ENCODE peak calls at places on chromosome 19, in seven cellular contexts. One of them, this sample, is unnamed.

GRCh38 chr19:51576850-51577249 is 5.8 kb downstream of the ZNF175 start:
- DNase-seq in psoas muscle: no peak
- DNase-seq in mesendoderm: no peak
- DNase-seq in mucosa of descending colon: no peak
- DNase-seq in neural progenitor cell: no peak
- DNase-seq in heart right ventricle: no peak
- DNase-seq in cardiac muscle cell: no peak
- DNase-seq in this sample: no peak

GRCh38 chr19:50890422-50891252 is 17.4 kb downstream of the KLK2 start:
- DNase-seq in mesendoderm: no peak
- DNase-seq in psoas muscle: no peak
- DNase-seq in heart right ventricle: no peak
- DNase-seq in mucosa of descending colon: no peak
- DNase-seq in neural progenitor cell: no peak
- DNase-seq in cardiac muscle cell: no peak
- DNase-seq in this sample: no peak

GRCh38 chr19:48632692-48633147 is 4.5 kb downstream of the DBP start:
- DNase-seq in mucosa of descending colon: no peak
- DNase-seq in neural progenitor cell: no peak
- DNase-seq in heart right ventricle: no peak
- DNase-seq in psoas muscle: no peak
- DNase-seq in cardiac muscle cell: no peak
- DNase-seq in mesendoderm: no peak
- DNase-seq in this sample: no peak

GRCh38 chr19:56476671-56477428 is at the start of gene ZNF667:
- DNase-seq in heart right ventricle: peak; percentile 13
- DNase-seq in psoas muscle: no peak
- DNase-seq in cardiac muscle cell: peak; percentile 24
- DNase-seq in mesendoderm: peak; percentile 52
- DNase-seq in mucosa of descending colon: peak; percentile 22
- DNase-seq in neural progenitor cell: peak; percentile 7
- DNase-seq in this sample: no peak

GRCh38 chr19:7507884-7508283 is 8.0 kb upstream of the ZNF358 start:
- DNase-seq in mucosa of descending colon: peak; percentile 88
- DNase-seq in psoas muscle: peak; percentile 83
- DNase-seq in neural progenitor cell: peak; percentile 73
- DNase-seq in mesendoderm: peak; percentile 85
- DNase-seq in heart right ventricle: no peak
- DNase-seq in cardiac muscle cell: no peak
- DNase-seq in this sample: peak; percentile 79

GRCh38 chr19:7848779-7849457 is 18.9 kb downstream of the EVI5L start:
- DNase-seq in psoas muscle: no peak
- DNase-seq in mucosa of descending colon: no peak
- DNase-seq in cardiac muscle cell: no peak
- DNase-seq in mesendoderm: no peak
- DNase-seq in neural progenitor cell: no peak
- DNase-seq in heart right ventricle: no peak
- DNase-seq in this sample: no peak

GRCh38 chr19:42422092-42422575 is 5.1 kb downstream of the LIPE start:
- DNase-seq in cardiac muscle cell: no peak
- DNase-seq in mucosa of descending colon: no peak
- DNase-seq in heart right ventricle: peak; percentile 60
- DNase-seq in psoas muscle: no peak
- DNase-seq in neural progenitor cell: no peak
- DNase-seq in mesendoderm: no peak
- DNase-seq in this sample: no peak

GRCh38 chr19:41901707-41902360 is 18.9 kb downstream of the ARHGEF1 start:
- DNase-seq in mesendoderm: no peak
- DNase-seq in mucosa of descending colon: no peak
- DNase-seq in neural progenitor cell: no peak
- DNase-seq in heart right ventricle: no peak
- DNase-seq in cardiac muscle cell: no peak
- DNase-seq in psoas muscle: no peak
- DNase-seq in this sample: no peak

GRCh38 chr19:7970716-7971448 is 27.4 kb upstream of the TIMM44 start:
- DNase-seq in cardiac muscle cell: peak; percentile 71
- DNase-seq in mucosa of descending colon: no peak
- DNase-seq in psoas muscle: no peak
- DNase-seq in mesendoderm: peak; percentile 83
- DNase-seq in neural progenitor cell: peak; percentile 86
- DNase-seq in heart right ventricle: no peak
- DNase-seq in this sample: no peak

GRCh38 chr19:50817941-50818858 is 5.4 kb downstream of the KLK1 start:
- DNase-seq in mesendoderm: peak; percentile 82
- DNase-seq in cardiac muscle cell: peak; percentile 81
- DNase-seq in mucosa of descending colon: peak; percentile 93
- DNase-seq in psoas muscle: peak; percentile 29
- DNase-seq in neural progenitor cell: peak; percentile 92
- DNase-seq in heart right ventricle: peak; percentile 19
- DNase-seq in this sample: no peak

GRCh38 chr19:20078696-20079095 is 896 bp downstream of the ZNF90 start:
- DNase-seq in mesendoderm: peak; percentile 55
- DNase-seq in mucosa of descending colon: peak; percentile 58
- DNase-seq in cardiac muscle cell: peak; percentile 59
- DNase-seq in heart right ventricle: peak; percentile 16
- DNase-seq in neural progenitor cell: peak; percentile 55
- DNase-seq in psoas muscle: peak; percentile 27
- DNase-seq in this sample: no peak

GRCh38 chr19:33819875-33820781 is 23.5 kb downstream of the KCTD15 start:
- DNase-seq in cardiac muscle cell: peak; percentile 63
- DNase-seq in psoas muscle: peak; percentile 82
- DNase-seq in heart right ventricle: peak; percentile 86
- DNase-seq in neural progenitor cell: peak; percentile 80
- DNase-seq in mucosa of descending colon: peak; percentile 85
- DNase-seq in mesendoderm: peak; percentile 73
- DNase-seq in this sample: peak; percentile 84

GRCh38 chr19:11821474-11821873 is 7.4 kb downstream of the ZNF440 start:
- DNase-seq in mesendoderm: no peak
- DNase-seq in heart right ventricle: no peak
- DNase-seq in mucosa of descending colon: no peak
- DNase-seq in cardiac muscle cell: no peak
- DNase-seq in neural progenitor cell: no peak
- DNase-seq in psoas muscle: no peak
- DNase-seq in this sample: no peak

GRCh38 chr19:36136975-36137686 is 2.7 kb upstream of the CAPNS1 start:
- DNase-seq in psoas muscle: peak; percentile 53
- DNase-seq in neural progenitor cell: no peak
- DNase-seq in cardiac muscle cell: no peak
- DNase-seq in mucosa of descending colon: peak; percentile 73
- DNase-seq in mesendoderm: peak; percentile 21
- DNase-seq in heart right ventricle: peak; percentile 63
- DNase-seq in this sample: peak; percentile 70

GRCh38 chr19:23409392-23410048 is 14.2 kb upstream of the ZNF91 start:
- DNase-seq in neural progenitor cell: no peak
- DNase-seq in psoas muscle: no peak
- DNase-seq in heart right ventricle: no peak
- DNase-seq in cardiac muscle cell: no peak
- DNase-seq in mesendoderm: no peak
- DNase-seq in mucosa of descending colon: peak; percentile 58
- DNase-seq in this sample: no peak

GRCh38 chr19:4359627-4360000 is 16.3 kb downstream of the MPND start:
- DNase-seq in neural progenitor cell: no peak
- DNase-seq in psoas muscle: no peak
- DNase-seq in mucosa of descending colon: no peak
- DNase-seq in cardiac muscle cell: no peak
- DNase-seq in heart right ventricle: no peak
- DNase-seq in mesendoderm: no peak
- DNase-seq in this sample: no peak

GRCh38 chr19:38044267-38045111 is 137.5 kb downstream of the SIPA1L3 start:
- DNase-seq in psoas muscle: no peak
- DNase-seq in cardiac muscle cell: no peak
- DNase-seq in neural progenitor cell: no peak
- DNase-seq in mucosa of descending colon: no peak
- DNase-seq in heart right ventricle: no peak
- DNase-seq in mesendoderm: peak; percentile 41
- DNase-seq in this sample: no peak

GRCh38 chr19:4326837-4327251 is 11.8 kb downstream of the STAP2 start:
- DNase-seq in heart right ventricle: no peak
- DNase-seq in psoas muscle: no peak
- DNase-seq in neural progenitor cell: peak; percentile 85
- DNase-seq in mesendoderm: peak; percentile 76
- DNase-seq in mucosa of descending colon: no peak
- DNase-seq in cardiac muscle cell: peak; percentile 52
- DNase-seq in this sample: no peak

GRCh38 chr19:38735257-38735686 is 9.0 kb downstream of the CAPN12 start:
- DNase-seq in heart right ventricle: peak; percentile 17
- DNase-seq in psoas muscle: no peak
- DNase-seq in mesendoderm: peak; percentile 82
- DNase-seq in cardiac muscle cell: peak; percentile 46
- DNase-seq in neural progenitor cell: peak; percentile 72
- DNase-seq in mucosa of descending colon: peak; percentile 73
- DNase-seq in this sample: no peak

DNA sequence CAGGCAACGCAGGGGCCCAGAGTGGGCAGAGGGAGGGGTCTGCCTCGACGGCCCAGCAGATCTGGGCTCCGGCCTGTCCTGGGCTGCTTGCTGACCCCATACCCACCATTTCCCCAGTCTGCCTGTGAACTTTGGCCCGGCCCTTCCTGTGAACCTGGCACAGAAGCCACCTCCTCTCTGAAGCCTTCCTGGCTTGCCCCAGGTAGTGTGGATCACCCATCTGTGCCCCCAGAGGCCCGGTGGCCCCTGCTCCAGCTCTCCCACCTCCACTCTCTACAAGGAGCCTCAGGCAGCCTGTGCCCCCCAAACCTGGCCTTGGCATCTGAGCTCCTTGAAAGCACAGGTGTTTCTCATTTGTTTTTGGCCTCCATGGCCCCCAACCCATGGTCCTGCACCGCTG is 15.7 kb downstream of the PLEKHF1 start:
- DNase-seq in heart right ventricle: no peak
- DNase-seq in mesendoderm: no peak
- DNase-seq in mucosa of descending colon: no peak
- DNase-seq in cardiac muscle cell: no peak
- DNase-seq in psoas muscle: no peak
- DNase-seq in neural progenitor cell: no peak
- DNase-seq in this sample: no peak
- H3K4me1 ChIP-seq in heart right ventricle: peaks cover 76% of the 10 kb centered on the region
- H3K4me1 ChIP-seq in mesendoderm: no peaks in the 10 kb centered on the region
- H3K4me1 ChIP-seq in mucosa of descending colon: peaks cover 5% of the 10 kb centered on the region
- H3K4me1 ChIP-seq in cardiac muscle cell: no peaks in the 10 kb centered on the region
- H3K4me1 ChIP-seq in psoas muscle: peaks cover 77% of the 10 kb centered on the region
- H3K4me1 ChIP-seq in neural progenitor cell: peaks cover 18% of the 10 kb centered on the region
- H3K4me1 ChIP-seq in this sample: peaks cover 81% of the 10 kb centered on the region

DNA sequence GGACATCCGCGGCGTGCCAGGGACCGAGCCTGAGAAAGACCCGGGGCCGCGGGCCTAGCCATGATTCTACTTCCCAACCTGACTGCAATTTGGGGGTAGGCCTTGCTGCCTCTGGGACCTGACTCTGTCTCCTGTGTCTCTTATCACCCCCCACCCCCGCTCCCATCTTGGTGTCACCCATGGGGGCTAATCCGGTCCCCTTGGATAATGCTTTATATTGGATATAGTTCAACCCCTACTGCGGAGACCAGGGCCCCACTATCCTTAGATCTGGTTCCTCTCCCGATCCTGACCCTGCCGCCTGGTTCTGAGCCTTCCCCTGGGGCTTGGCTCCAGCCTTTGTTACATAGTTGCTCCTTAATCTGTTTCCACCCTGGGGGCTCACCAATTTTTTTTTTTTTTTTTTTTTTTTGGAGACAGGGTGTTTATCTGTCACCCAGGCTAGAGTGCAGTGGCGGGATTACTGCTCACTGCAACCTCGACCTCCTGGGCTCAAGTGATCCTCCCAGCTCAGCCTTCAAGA is 1.3 kb downstream of the BLOC1S3 start:
- DNase-seq in mucosa of descending colon: no peak
- DNase-seq in mesendoderm: no peak
- DNase-seq in heart right ventricle: no peak
- DNase-seq in cardiac muscle cell: no peak
- DNase-seq in psoas muscle: no peak
- DNase-seq in neural progenitor cell: no peak
- DNase-seq in this sample: no peak
- H3K4me1 ChIP-seq in mucosa of descending colon: peaks cover 15% of the 10 kb centered on the region
- H3K4me1 ChIP-seq in mesendoderm: no peaks in the 10 kb centered on the region
- H3K4me1 ChIP-seq in heart right ventricle: peaks cover 37% of the 10 kb centered on the region
- H3K4me1 ChIP-seq in cardiac muscle cell: peaks cover 4% of the 10 kb centered on the region
- H3K4me1 ChIP-seq in psoas muscle: peaks cover 12% of the 10 kb centered on the region
- H3K4me1 ChIP-seq in neural progenitor cell: peaks cover 10% of the 10 kb centered on the region
- H3K4me1 ChIP-seq in this sample: no peaks in the 10 kb centered on the region

DNA sequence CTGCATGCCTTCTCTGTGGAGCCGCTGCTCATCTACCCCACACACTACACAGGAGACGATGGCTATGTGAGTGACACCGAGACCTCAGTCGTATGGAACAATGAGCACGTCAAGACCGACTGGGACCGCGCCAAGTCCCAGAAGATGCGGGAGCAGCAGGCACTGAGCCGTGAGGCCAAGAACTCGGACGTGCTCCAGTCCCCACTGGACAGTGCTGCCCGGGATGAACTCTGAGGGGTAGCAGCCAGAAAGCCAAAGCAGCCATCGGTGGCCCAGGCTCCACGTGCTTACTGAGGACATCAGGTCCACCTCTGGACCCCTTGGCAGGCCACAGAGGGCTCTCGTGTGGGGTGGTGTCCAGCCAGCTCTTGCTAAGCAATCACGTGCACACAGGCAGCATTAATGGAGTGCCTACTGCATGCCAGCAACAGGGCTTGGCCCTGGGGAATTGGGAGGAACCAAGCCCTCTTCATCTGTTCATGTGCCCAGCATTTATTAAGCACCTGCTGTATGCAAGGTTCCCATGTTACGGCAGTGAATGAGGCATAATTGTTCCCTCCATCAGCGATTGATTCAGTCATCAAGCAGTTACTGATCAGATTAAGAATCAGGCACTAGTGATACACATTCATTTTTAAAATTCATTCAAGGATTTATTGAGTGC is 25.9 kb downstream of the COLGALT1 start:
- DNase-seq in neural progenitor cell: no peak
- DNase-seq in mucosa of descending colon: no peak
- DNase-seq in mesendoderm: no peak
- DNase-seq in psoas muscle: no peak
- DNase-seq in cardiac muscle cell: no peak
- DNase-seq in heart right ventricle: no peak
- DNase-seq in this sample: no peak
- H3K4me1 ChIP-seq in neural progenitor cell: no peaks in the 10 kb centered on the region
- H3K4me1 ChIP-seq in mucosa of descending colon: no peaks in the 10 kb centered on the region
- H3K4me1 ChIP-seq in mesendoderm: no peaks in the 10 kb centered on the region
- H3K4me1 ChIP-seq in psoas muscle: no peaks in the 10 kb centered on the region
- H3K4me1 ChIP-seq in cardiac muscle cell: no peaks in the 10 kb centered on the region
- H3K4me1 ChIP-seq in heart right ventricle: no peaks in the 10 kb centered on the region
- H3K4me1 ChIP-seq in this sample: no peaks in the 10 kb centered on the region

DNA sequence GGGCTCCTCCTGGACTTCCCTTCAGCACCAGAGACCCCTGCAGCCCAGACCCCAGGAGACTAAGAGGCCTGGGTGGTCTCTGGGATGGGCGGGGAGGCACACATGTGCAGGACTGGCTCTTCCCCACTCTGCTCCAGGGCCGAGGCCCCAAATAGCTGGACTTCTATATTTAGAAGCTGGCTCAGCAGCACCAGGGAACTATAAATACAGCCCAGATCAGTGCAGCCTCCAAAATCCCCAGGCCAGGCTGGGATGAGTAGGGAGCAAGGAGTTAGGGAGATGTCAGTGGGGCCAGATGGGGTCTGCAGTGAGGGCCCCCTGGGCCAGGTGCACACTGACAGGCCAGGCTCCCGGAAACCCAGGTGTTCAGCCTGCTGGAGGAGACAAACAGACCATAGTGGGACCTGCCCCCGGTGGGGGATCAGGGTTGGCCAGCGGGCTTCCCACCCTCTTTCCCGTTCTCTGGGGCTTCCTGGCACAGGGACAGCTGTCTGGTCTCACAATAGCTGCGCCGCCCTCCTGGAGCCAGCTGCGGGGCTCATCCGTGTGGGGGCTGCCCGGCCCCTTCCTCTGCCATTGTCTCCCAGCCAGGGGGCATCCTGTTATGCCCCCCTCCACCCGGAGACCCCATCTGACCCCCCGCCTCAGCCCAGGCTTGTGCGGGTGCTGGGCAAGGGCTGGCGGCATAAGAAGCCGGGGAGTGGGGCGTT is 5.5 kb upstream of the ADGRE5 start:
- DNase-seq in heart right ventricle: peak; percentile 69
- DNase-seq in neural progenitor cell: no peak
- DNase-seq in mesendoderm: no peak
- DNase-seq in mucosa of descending colon: no peak
- DNase-seq in psoas muscle: peak; percentile 35
- DNase-seq in cardiac muscle cell: peak; percentile 72
- DNase-seq in this sample: peak; percentile 66
- H3K4me1 ChIP-seq in heart right ventricle: peaks cover 49% of the 10 kb centered on the region
- H3K4me1 ChIP-seq in neural progenitor cell: peaks cover 24% of the 10 kb centered on the region
- H3K4me1 ChIP-seq in mesendoderm: no peaks in the 10 kb centered on the region
- H3K4me1 ChIP-seq in mucosa of descending colon: peaks cover 15% of the 10 kb centered on the region
- H3K4me1 ChIP-seq in psoas muscle: peaks cover 21% of the 10 kb centered on the region
- H3K4me1 ChIP-seq in cardiac muscle cell: peaks cover 19% of the 10 kb centered on the region
- H3K4me1 ChIP-seq in this sample: peaks cover 41% of the 10 kb centered on the region